ENCODE peak calls at places on chromosomes 5 and 9, in eight cellular contexts. O is anterior cingulate cortex, Z is GM13976, T is nephron progenitor cell, X is activated gamma-delta T cell, J is NCI-H2081, K is GM23248, G is HS-5. E is an unnamed sample.

GRCh38 chr9:96219615-96220257 is 82.2 kb downstream of the HSD17B3 start:
- DNase-seq in O (no peak), Z (peak), T (peak), X (peak), J (no peak), K (peak), G (no peak), E (no peak)

GRCh38 chr9:89664896-89665329 is 60.1 kb downstream of the GADD45G start:
- DNase-seq in O (no peak), Z (no peak), T (no peak), X (no peak), J (no peak), K (no peak), G (no peak), E (peak)

GRCh38 chr9:75001719-75002421 is 26.2 kb downstream of the CARNMT1 start:
- DNase-seq in O (no peak), Z (peak), T (peak), X (no peak), J (peak), K (peak), G (peak), E (peak)

GRCh38 chr9:70112981-70113380 is 69.3 kb downstream of the MAMDC2 start:
- DNase-seq in O (no peak), Z (no peak), T (no peak), X (no peak), J (no peak), K (no peak), G (no peak), E (no peak)

GRCh38 chr9:2767800-2768199 is 50.5 kb downstream of the KCNV2 start:
- DNase-seq in O (no peak), Z (no peak), T (no peak), X (no peak), J (no peak), K (no peak), G (no peak), E (no peak)

GRCh38 chr5:110588241-110588962 is 138.1 kb downstream of the TMEM232 start:
- DNase-seq in O (no peak), Z (no peak), T (no peak), X (no peak), J (no peak), K (no peak), G (no peak), E (no peak)

GRCh38 chr9:15240927-15241326 is 66.1 kb downstream of the TTC39B start:
- DNase-seq in O (no peak), Z (no peak), T (no peak), X (no peak), J (no peak), K (no peak), G (no peak), E (peak)

GRCh38 chr5:150560401-150561191 is 52.7 kb downstream of the NDST1 start:
- DNase-seq in O (peak), Z (peak), T (peak), X (no peak), J (peak), K (peak), G (no peak), E (peak)

GRCh38 chr9:135328485-135329417 is 150.8 kb upstream of the PPP1R26 start:
- DNase-seq in O (no peak), Z (peak), T (no peak), X (no peak), J (no peak), K (no peak), G (no peak), E (no peak)

GRCh38 chr5:135100431-135100830 is 66.4 kb upstream of the PITX1 start:
- DNase-seq in O (no peak), Z (no peak), T (no peak), X (no peak), J (no peak), K (no peak), G (no peak), E (no peak)

GRCh38 chr9:121225240-121225639 is 23.6 kb upstream of the RAB14 start:
- DNase-seq in O (no peak), Z (no peak), T (no peak), X (no peak), J (peak), K (no peak), G (no peak), E (no peak)

GRCh38 chr5:179278119-179278518 is 67.1 kb downstream of the ADAMTS2 start:
- DNase-seq in O (no peak), Z (no peak), T (no peak), X (no peak), J (no peak), K (no peak), G (no peak), E (no peak)

GRCh38 chr5:64767959-64768357 is 533 bp downstream of the SREK1IP1 start:
- DNase-seq in O (no peak), Z (no peak), T (peak), X (no peak), J (no peak), K (peak), G (no peak), E (no peak)

GRCh38 chr9:128983536-128983935 is 36.0 kb downstream of the NUP188 start:
- DNase-seq in O (no peak), Z (no peak), T (no peak), X (no peak), J (no peak), K (no peak), G (no peak), E (no peak)

GRCh38 chr5:33370135-33370472 is 70.7 kb upstream of the TARS1 start:
- DNase-seq in O (no peak), Z (no peak), T (no peak), X (no peak), J (no peak), K (peak), G (peak), E (no peak)

GRCh38 chr5:111367081-111367480 is 142.9 kb downstream of the CAMK4 start:
- DNase-seq in O (no peak), Z (no peak), T (no peak), X (no peak), J (no peak), K (no peak), G (peak), E (no peak)

GRCh38 chr5:124677376-124677998 is 69.0 kb downstream of the ZNF608 start:
- DNase-seq in O (peak), Z (no peak), T (no peak), X (no peak), J (no peak), K (no peak), G (no peak), E (no peak)

GRCh38 chr5:142836048-142836447 is 65.9 kb downstream of the ARHGAP26 start:
- DNase-seq in O (no peak), Z (no peak), T (no peak), X (no peak), J (no peak), K (no peak), G (no peak), E (no peak)

GRCh38 chr5:107840161-107840560 is 169.4 kb upstream of the EFNA5 start:
- DNase-seq in O (no peak), Z (no peak), T (no peak), X (no peak), J (no peak), K (no peak), G (no peak), E (no peak)

GRCh38 chr5:37665272-37665671 is 174.6 kb downstream of the GDNF start:
- DNase-seq in O (no peak), Z (no peak), T (no peak), X (no peak), J (no peak), K (no peak), G (no peak), E (no peak)

GRCh38 chr9:129548571-129549135 is 72.2 kb downstream of the C9orf50 start:
- DNase-seq in O (no peak), Z (no peak), T (no peak), X (no peak), J (no peak), K (peak), G (no peak), E (no peak)

GRCh38 chr9:129058965-129059795 is 21.7 kb upstream of the DOLPP1 start:
- DNase-seq in O (no peak), Z (no peak), T (no peak), X (no peak), J (no peak), K (peak), G (no peak), E (no peak)

GRCh38 chr5:107615173-107615856 is 55.4 kb downstream of the EFNA5 start:
- DNase-seq in O (no peak), Z (no peak), T (no peak), X (no peak), J (no peak), K (no peak), G (no peak), E (no peak)

GRCh38 chr5:118862596-118862995 is 125.8 kb downstream of the DTWD2 start:
- DNase-seq in O (no peak), Z (no peak), T (no peak), X (no peak), J (no peak), K (peak), G (peak), E (no peak)

GRCh38 chr5:136766456-136766855 is 401.1 kb upstream of the TRPC7 start:
- DNase-seq in O (no peak), Z (no peak), T (no peak), X (no peak), J (no peak), K (peak), G (no peak), E (no peak)

GRCh38 chr5:16152601-16153568 is 26.7 kb downstream of the MARCHF11 start:
- DNase-seq in O (no peak), Z (no peak), T (no peak), X (no peak), J (peak), K (no peak), G (no peak), E (no peak)

GRCh38 chr5:124349931-124350330 is 396.5 kb downstream of the ZNF608 start:
- DNase-seq in O (no peak), Z (no peak), T (no peak), X (no peak), J (no peak), K (no peak), G (no peak), E (no peak)

GRCh38 chr5:150492621-150493020 is 15.3 kb upstream of the NDST1 start:
- DNase-seq in O (no peak), Z (no peak), T (no peak), X (no peak), J (no peak), K (peak), G (peak), E (no peak)

GRCh38 chr9:112885324-112885723 is 5.4 kb downstream of the SLC46A2 start:
- DNase-seq in O (no peak), Z (no peak), T (no peak), X (no peak), J (no peak), K (no peak), G (no peak), E (no peak)

GRCh38 chr9:108634669-108635462 is 220.9 kb downstream of the ACTL7B start:
- DNase-seq in O (no peak), Z (no peak), T (no peak), X (no peak), J (no peak), K (peak), G (peak), E (no peak)

GRCh38 chr9:134698587-134699342 is 57.2 kb downstream of the COL5A1 start:
- DNase-seq in O (peak), Z (peak), T (peak), X (no peak), J (no peak), K (peak), G (no peak), E (peak)

GRCh38 chr9:137878146-137878941 is 762 bp downstream of the CACNA1B start:
- DNase-seq in O (no peak), Z (peak), T (peak), X (no peak), J (peak), K (peak), G (no peak), E (peak)

GRCh38 chr5:154308457-154309360 is 118.2 kb downstream of the GALNT10 start:
- DNase-seq in O (no peak), Z (no peak), T (no peak), X (no peak), J (no peak), K (peak), G (peak), E (no peak)

GRCh38 chr5:8457187-8458037 is 588.5 kb downstream of the MTRR start:
- DNase-seq in O (peak), Z (peak), T (no peak), X (peak), J (peak), K (peak), G (peak), E (peak)